ENCODE peak calls at places on chromosomes 2 and 18, in eight cellular contexts. M is Peyer's patch, E is HTR-8/SVneo, T is cardiac muscle cell, K is esophagus squamous epithelium, R is NB4, L is midbrain, J is psoas muscle. H is an unnamed sample.

GRCh38 chr18:50193796-50194622 is 938 bp downstream of the MYO5B start:
- DNase-seq in M (peak; percentile 70), E (no peak), T (peak; percentile 43), K (no peak), R (no peak), L (no peak), J (no peak), H (no peak)

GRCh38 chr18:22103664-22104031 is 65.7 kb upstream of the GATA6 start:
- DNase-seq in M (no peak), E (no peak), T (no peak), K (no peak), R (no peak), L (no peak), J (no peak), H (no peak)

GRCh38 chr2:182821172-182821571 is 45.3 kb downstream of the FRZB start:
- DNase-seq in M (no peak), E (no peak), T (no peak), K (no peak), R (no peak), L (no peak), J (no peak), H (no peak)

GRCh38 chr2:174051741-174052638 is 86.8 kb upstream of the SP3 start:
- DNase-seq in M (no peak), E (peak; percentile 55), T (peak; percentile 55), K (no peak), R (no peak), L (no peak), J (no peak), H (no peak)

GRCh38 chr2:69917854-69918253 is 2.9 kb downstream of the MXD1 start:
- DNase-seq in M (no peak), E (peak; percentile 27), T (no peak), K (no peak), R (peak; percentile 67), L (no peak), J (peak; percentile 30), H (no peak)

GRCh38 chr2:39127973-39128372 is 7.1 kb upstream of the SOS1 start:
- DNase-seq in M (no peak), E (no peak), T (no peak), K (no peak), R (peak; percentile 69), L (no peak), J (no peak), H (no peak)

GRCh38 chr2:191217580-191217979 is 27.6 kb upstream of the MYO1B start:
- DNase-seq in M (no peak), E (peak; percentile 32), T (no peak), K (no peak), R (peak; percentile 56), L (no peak), J (no peak), H (no peak)

GRCh38 chr18:29078272-29078671 is 901.3 kb upstream of the CDH2 start:
- DNase-seq in M (no peak), E (no peak), T (peak; percentile 69), K (no peak), R (no peak), L (no peak), J (no peak), H (no peak)

GRCh38 chr2:127398239-127398590 is 10.4 kb upstream of the MAP3K2 start:
- DNase-seq in M (peak; percentile 84), E (peak; percentile 91), T (no peak), K (no peak), R (peak; percentile 82), L (peak; percentile 18), J (peak; percentile 87), H (no peak)

GRCh38 chr2:85053802-85054201 is 79.4 kb upstream of the TCF7L1 start:
- DNase-seq in M (peak; percentile 78), E (peak; percentile 50), T (no peak), K (no peak), R (peak; percentile 36), L (no peak), J (peak; percentile 60), H (no peak)

GRCh38 chr18:79910563-79910962 is 40.9 kb downstream of the SLC66A2 start:
- DNase-seq in M (no peak), E (no peak), T (no peak), K (no peak), R (no peak), L (no peak), J (no peak), H (no peak)

GRCh38 chr2:98188351-98189046 is 101.5 kb downstream of the VWA3B start:
- DNase-seq in M (no peak), E (no peak), T (no peak), K (no peak), R (peak; percentile 42), L (no peak), J (no peak), H (no peak)

GRCh38 chr2:10255189-10256030 is 47.3 kb upstream of the HPCAL1 start:
- DNase-seq in M (peak; percentile 50), E (no peak), T (no peak), K (no peak), R (no peak), L (no peak), J (no peak), H (no peak)

GRCh38 chr2:230503798-230504197 is 87.8 kb downstream of the SP100 start:
- DNase-seq in M (no peak), E (no peak), T (no peak), K (no peak), R (no peak), L (no peak), J (no peak), H (no peak)

GRCh38 chr2:154452906-154453493 is 245.5 kb upstream of the KCNJ3 start:
- DNase-seq in M (no peak), E (peak; percentile 6), T (no peak), K (no peak), R (peak; percentile 53), L (no peak), J (no peak), H (no peak)

GRCh38 chr2:130241041-130241707 is 42.9 kb upstream of the TUBA3E start:
- DNase-seq in M (peak; percentile 75), E (peak; percentile 68), T (no peak), K (no peak), R (no peak), L (no peak), J (no peak), H (no peak)

GRCh38 chr2:206858972-206859739 is 80.2 kb upstream of the CPO start:
- DNase-seq in M (no peak), E (no peak), T (no peak), K (no peak), R (no peak), L (no peak), J (no peak), H (no peak)

GRCh38 chr2:184566716-184567115 is 31.6 kb upstream of the ZNF804A start:
- DNase-seq in M (no peak), E (no peak), T (no peak), K (no peak), R (no peak), L (no peak), J (no peak), H (no peak)

GRCh38 chr2:127597984-127598380 is 48.0 kb upstream of the GPR17 start:
- DNase-seq in M (no peak), E (no peak), T (no peak), K (no peak), R (no peak), L (no peak), J (no peak), H (no peak)

GRCh38 chr2:179336782-179337534 is 72.3 kb upstream of the SESTD1 start:
- DNase-seq in M (no peak), E (peak; percentile 4), T (no peak), K (no peak), R (no peak), L (no peak), J (peak; percentile 15), H (no peak)

GRCh38 chr2:102780467-102780866 is 18.6 kb downstream of the TMEM182 start:
- DNase-seq in M (no peak), E (no peak), T (no peak), K (no peak), R (no peak), L (no peak), J (no peak), H (no peak)

GRCh38 chr2:2503864-2504418 is 172.9 kb upstream of the MYT1L start:
- DNase-seq in M (no peak), E (no peak), T (no peak), K (no peak), R (no peak), L (no peak), J (no peak), H (no peak)

GRCh38 chr2:186543561-186544131 is 46.2 kb upstream of the ITGAV start:
- DNase-seq in M (no peak), E (peak; percentile 17), T (no peak), K (no peak), R (no peak), L (no peak), J (no peak), H (no peak)

GRCh38 chr2:134463726-134464076 is 209.8 kb downstream of the MGAT5 start:
- DNase-seq in M (no peak), E (no peak), T (no peak), K (no peak), R (no peak), L (no peak), J (no peak), H (no peak)

GRCh38 chr2:216216951-216217903 is 108.1 kb downstream of the XRCC5 start:
- DNase-seq in M (no peak), E (peak; percentile 72), T (no peak), K (no peak), R (peak; percentile 62), L (no peak), J (no peak), H (no peak)

GRCh38 chr2:42192642-42193566 is 23.8 kb downstream of the EML4 start:
- DNase-seq in M (no peak), E (no peak), T (no peak), K (no peak), R (no peak), L (no peak), J (no peak), H (no peak)

GRCh38 chr2:29878898-29879297 is 42.5 kb downstream of the ALK start:
- DNase-seq in M (no peak), E (peak; percentile 43), T (no peak), K (no peak), R (no peak), L (no peak), J (no peak), H (no peak)

GRCh38 chr2:219021591-219021990 is 19.7 kb downstream of the CFAP65 start:
- DNase-seq in M (peak; percentile 16), E (no peak), T (no peak), K (no peak), R (no peak), L (no peak), J (no peak), H (no peak)

GRCh38 chr2:239561448-239562001 is 160.7 kb upstream of the HDAC4 start:
- DNase-seq in M (no peak), E (no peak), T (no peak), K (no peak), R (no peak), L (no peak), J (peak; percentile 71), H (no peak)

H was measured in putamen.